ENCODE peak calls at places on chromosomes 16 and 17, in ten cellular contexts. B is thoracic aorta; Y is tibial nerve; O is SJCRH30; A is HAP-1; M is left ventricle myocardium inferior; L is HCT116; E is GM23248; R is effector memory CD4-positive, alpha-beta T cell; T is right atrium auricular region. Z is an unnamed sample. For H3K4me1, the result is how much of the 10 kb centered on the place peaks cover.

GRCh38 chr17:55454906-55455474 is 33.4 kb upstream of the MMD start:
- DNase-seq in R (no peak), O (no peak), B (no peak), L (no peak), A (peak), E (peak), Y (no peak), T (no peak), M (no peak), Z (no peak)

GRCh38 chr17:75927286-75927922 is 13.4 kb downstream of the FBF1 start:
- DNase-seq in T (no peak), E (peak), R (no peak), A (no peak), O (no peak), M (no peak), B (no peak), Y (no peak), L (peak), Z (no peak)

GRCh38 chr17:28734712-28735241 is 6.2 kb downstream of the NEK8 start:
- DNase-seq in L (no peak), M (no peak), T (no peak), R (no peak), O (no peak), A (no peak), E (no peak), B (no peak), Y (no peak), Z (no peak)

GRCh38 chr16:19804538-19805323 is 79.9 kb downstream of the GPRC5B start:
- DNase-seq in E (no peak), B (no peak), A (no peak), L (no peak), R (no peak), T (peak), Y (no peak), M (peak), O (peak), Z (peak)

GRCh38 chr17:48994548-48995331 is 2.4 kb upstream of the IGF2BP1 start:
- DNase-seq in M (no peak), Y (no peak), L (no peak), B (no peak), T (peak), O (no peak), R (no peak), A (no peak), E (no peak), Z (no peak)

GRCh38 chr17:9994761-9995160 is 89.7 kb upstream of the RCVRN start:
- DNase-seq in E (no peak), R (no peak), L (no peak), M (no peak), Y (no peak), B (no peak), T (no peak), O (no peak), A (no peak), Z (no peak)

GRCh38 chr16:87461466-87461975 is 31.3 kb downstream of the ZCCHC14 start:
- DNase-seq in E (peak), M (peak), R (no peak), Y (peak), O (peak), A (peak), B (peak), L (peak), T (peak), Z (peak)

GRCh38 chr17:40168262-40168832 is 8.9 kb upstream of the RAPGEFL1 start:
- DNase-seq in B (no peak), A (peak), R (peak), Y (no peak), M (no peak), L (peak), E (peak), T (no peak), O (peak), Z (no peak)

GRCh38 chr17:3973498-3974137 is 9.4 kb upstream of the ATP2A3 start:
- DNase-seq in O (no peak), E (no peak), B (no peak), A (no peak), T (no peak), L (no peak), M (no peak), Y (no peak), R (no peak), Z (no peak)

GRCh38 chr16:75305364-75306101 is 54.1 kb upstream of the BCAR1 start:
- DNase-seq in O (peak), E (peak), Y (no peak), A (no peak), M (peak), T (peak), R (no peak), B (peak), L (peak), Z (no peak)

GRCh38 chr16:530111-530817 is 2.8 kb downstream of the CAPN15 start:
- DNase-seq in B (no peak), M (no peak), L (no peak), R (no peak), A (no peak), Y (no peak), O (no peak), E (no peak), T (no peak), Z (no peak)

GRCh38 chr16:84462296-84463210 is 41.9 kb downstream of the MEAK7 start:
- DNase-seq in L (no peak), O (no peak), R (no peak), T (no peak), A (no peak), M (no peak), Y (no peak), E (peak), B (no peak), Z (no peak)

GRCh38 chr17:4782652-4783051 is 3.5 kb downstream of the VMO1 start:
- DNase-seq in B (no peak), R (no peak), L (no peak), M (no peak), O (no peak), A (no peak), T (no peak), E (no peak), Y (no peak), Z (no peak)

GRCh38 chr16:12535535-12536411 is 267.9 kb downstream of the CPPED1 start:
- DNase-seq in O (peak), E (no peak), R (no peak), M (no peak), Y (no peak), L (no peak), B (no peak), A (no peak), T (no peak), Z (peak)

GRCh38 chr17:33492731-33493260 is 199.7 kb upstream of the ASIC2 start:
- DNase-seq in E (no peak), O (no peak), R (no peak), Y (no peak), T (no peak), L (no peak), M (no peak), A (no peak), B (no peak), Z (no peak)

GRCh38 chr17:5745091-5745820 is 160.9 kb upstream of the NLRP1 start:
- DNase-seq in L (no peak), O (no peak), B (no peak), Y (no peak), A (no peak), M (no peak), R (no peak), T (peak), E (no peak), Z (no peak)

DNA sequence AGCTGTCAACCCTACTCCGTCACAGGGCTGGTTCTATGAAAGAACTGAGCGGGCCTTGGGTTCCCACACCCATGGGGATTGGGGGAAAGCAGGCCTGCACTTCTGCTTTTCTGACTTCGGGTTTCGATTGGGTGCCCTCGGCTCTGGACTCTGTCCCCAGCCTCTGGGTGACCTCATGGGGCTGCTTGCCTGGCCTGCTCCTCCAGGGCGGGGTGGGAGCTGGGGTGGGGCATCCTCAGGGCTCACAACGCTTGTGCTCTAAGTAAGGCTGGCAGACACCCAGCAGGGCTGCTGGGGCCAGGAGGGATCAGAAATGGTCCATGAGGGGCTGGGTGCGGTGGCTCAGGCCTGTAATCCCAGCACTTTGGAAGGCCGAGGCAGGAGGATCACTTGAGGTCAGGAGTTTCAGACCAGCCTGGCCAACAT is 19.2 kb downstream of the ARHGAP27 start:
- DNase-seq in M (peak), O (no peak), B (no peak), Y (no peak), A (no peak), T (no peak), R (no peak), E (no peak), L (no peak), Z (no peak)
- H3K4me1 ChIP-seq in M (half or more), O (under half), B (under half), Y (under half), A (under half), T (under half), R (under half), E (under half), L (under half), Z (under half)

DNA sequence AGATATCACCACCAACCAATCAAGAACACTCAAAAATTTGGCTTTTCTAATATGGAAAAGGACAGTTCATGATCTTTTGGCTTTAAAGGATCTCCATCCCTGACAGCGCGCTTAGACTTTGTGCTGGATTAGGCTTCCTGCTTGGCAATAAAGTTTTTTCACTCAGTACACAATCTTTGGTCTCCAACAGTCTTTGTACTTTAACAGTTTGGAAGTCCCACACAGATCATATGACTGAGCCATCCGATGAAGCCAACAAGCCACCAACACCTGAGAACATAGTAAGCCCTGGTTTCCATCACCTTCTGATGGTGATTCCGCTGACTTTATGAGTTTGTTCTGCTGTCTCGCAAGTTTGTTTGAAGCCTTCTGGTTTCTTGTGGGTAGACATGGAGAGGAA is 34.3 kb downstream of the SMURF2 start:
- DNase-seq in O (no peak), L (no peak), B (no peak), M (no peak), R (no peak), T (no peak), E (no peak), Y (no peak), A (no peak), Z (no peak)
- H3K4me1 ChIP-seq in O (under half), L (under half), B (half or more), M (half or more), R (under half), T (under half), E (half or more), Y (under half), A (under half), Z (under half)

DNA sequence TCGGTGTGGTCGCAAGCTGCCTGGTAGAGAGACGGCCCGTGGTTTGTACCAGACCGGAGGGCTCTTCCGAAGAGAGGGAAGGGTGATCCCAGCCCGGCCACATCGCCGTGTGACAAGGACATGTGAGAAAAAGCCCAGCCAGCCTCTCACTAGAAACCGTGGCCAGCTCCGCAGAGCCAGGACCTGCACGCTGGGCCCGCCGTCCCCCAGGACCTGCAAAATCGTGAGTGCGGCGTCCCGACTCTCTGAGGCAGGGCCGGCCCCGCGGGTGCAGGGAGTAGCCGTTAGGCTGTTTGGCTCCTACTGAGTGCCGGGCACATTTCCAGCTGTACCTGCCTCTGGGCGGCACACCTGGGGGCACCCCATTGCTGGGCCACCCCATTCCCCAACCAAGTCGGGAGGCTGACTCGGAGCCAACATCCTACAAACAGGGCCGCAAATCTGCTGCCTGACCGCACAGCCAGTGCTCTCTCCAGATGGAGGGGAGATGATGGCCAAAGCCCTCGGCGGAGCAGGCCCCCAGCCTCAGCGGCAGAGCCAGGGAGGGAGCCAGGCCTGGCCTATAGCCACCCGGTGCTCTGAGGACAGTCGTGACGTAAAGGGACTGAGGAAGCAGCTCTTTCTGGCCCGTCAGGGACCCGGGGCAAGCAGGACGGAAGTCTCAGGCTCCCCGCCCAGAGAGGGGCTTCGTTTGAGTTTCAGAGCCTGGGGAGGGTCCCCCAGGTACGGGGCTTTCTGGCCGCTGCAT is 33.6 kb upstream of the PABPN1L start:
- DNase-seq in O (no peak), Y (no peak), E (no peak), T (no peak), B (no peak), A (no peak), L (no peak), M (no peak), R (no peak), Z (no peak)
- H3K4me1 ChIP-seq in O (under half), Y (under half), E (under half), T (under half), B (under half), A (under half), L (under half), M (under half), R (under half), Z (under half)

GRCh38 chr16:4113358-4114256 is 2.6 kb downstream of the ADCY9 start:
- DNase-seq in M (peak), A (no peak), Y (no peak), O (no peak), T (no peak), R (no peak), E (peak), L (no peak), B (no peak), Z (no peak)

GRCh38 chr16:4110065-4110464 is 6.2 kb downstream of the ADCY9 start:
- DNase-seq in T (no peak), O (no peak), L (no peak), B (no peak), E (no peak), M (no peak), A (no peak), Y (no peak), R (no peak), Z (no peak)

GRCh38 chr16:4110680-4111079 is 5.6 kb downstream of the ADCY9 start:
- DNase-seq in E (peak), R (no peak), A (no peak), M (no peak), B (no peak), T (no peak), Y (no peak), L (no peak), O (no peak), Z (no peak)

GRCh38 chr16:4114257-4115208 is 1.7 kb downstream of the ADCY9 start:
- DNase-seq in R (no peak), A (no peak), O (no peak), L (no peak), M (peak), T (no peak), Y (no peak), B (no peak), E (peak), Z (no peak)

GRCh38 chr16:4111748-4112696 is 4.2 kb downstream of the ADCY9 start:
- DNase-seq in R (no peak), T (no peak), M (no peak), E (peak), Y (no peak), B (no peak), O (no peak), L (no peak), A (no peak), Z (no peak)
- H3K4me1 ChIP-seq in R (under half), T (under half), M (half or more), E (under half), Y (under half), B (half or more), O (under half), L (under half), A (under half), Z (under half)

GRCh38 chr16:2004795-2005517 is 4.7 kb downstream of the ZNF598 start:
- DNase-seq in E (peak), L (no peak), A (no peak), T (no peak), O (peak), M (no peak), B (no peak), Y (no peak), R (no peak), Z (no peak)
- H3K4me1 ChIP-seq in E (under half), L (under half), A (under half), T (under half), O (under half), M (half or more), B (under half), Y (under half), R (under half), Z (under half)

GRCh38 chr16:30063893-30064745 is 1.4 kb upstream of the ALDOA start:
- DNase-seq in L (no peak), O (peak), E (peak), T (peak), Y (peak), R (peak), B (no peak), M (peak), A (peak), Z (no peak)

GRCh38 chr16:30065943-30066881 is 652 bp downstream of the ALDOA start:
- DNase-seq in L (no peak), E (peak), M (no peak), Y (peak), R (peak), O (peak), B (no peak), T (no peak), A (no peak), Z (no peak)

GRCh38 chr16:30066882-30067583 is 1.5 kb downstream of the ALDOA start:
- DNase-seq in B (no peak), L (no peak), Y (no peak), R (no peak), M (peak), A (no peak), T (no peak), O (no peak), E (peak), Z (no peak)

GRCh38 chr16:30064746-30065111 is 831 bp upstream of the ALDOA start:
- DNase-seq in A (no peak), T (no peak), L (no peak), M (no peak), R (no peak), B (no peak), Y (no peak), O (no peak), E (no peak), Z (no peak)

GRCh38 chr16:30065112-30065942 is at the start of gene ALDOA:
- DNase-seq in L (peak), A (peak), M (peak), O (peak), E (peak), Y (peak), T (peak), B (peak), R (peak), Z (peak)
- H3K4me1 ChIP-seq in L (under half), A (under half), M (half or more), O (under half), E (under half), Y (under half), T (under half), B (half or more), R (under half), Z (under half)

DNA sequence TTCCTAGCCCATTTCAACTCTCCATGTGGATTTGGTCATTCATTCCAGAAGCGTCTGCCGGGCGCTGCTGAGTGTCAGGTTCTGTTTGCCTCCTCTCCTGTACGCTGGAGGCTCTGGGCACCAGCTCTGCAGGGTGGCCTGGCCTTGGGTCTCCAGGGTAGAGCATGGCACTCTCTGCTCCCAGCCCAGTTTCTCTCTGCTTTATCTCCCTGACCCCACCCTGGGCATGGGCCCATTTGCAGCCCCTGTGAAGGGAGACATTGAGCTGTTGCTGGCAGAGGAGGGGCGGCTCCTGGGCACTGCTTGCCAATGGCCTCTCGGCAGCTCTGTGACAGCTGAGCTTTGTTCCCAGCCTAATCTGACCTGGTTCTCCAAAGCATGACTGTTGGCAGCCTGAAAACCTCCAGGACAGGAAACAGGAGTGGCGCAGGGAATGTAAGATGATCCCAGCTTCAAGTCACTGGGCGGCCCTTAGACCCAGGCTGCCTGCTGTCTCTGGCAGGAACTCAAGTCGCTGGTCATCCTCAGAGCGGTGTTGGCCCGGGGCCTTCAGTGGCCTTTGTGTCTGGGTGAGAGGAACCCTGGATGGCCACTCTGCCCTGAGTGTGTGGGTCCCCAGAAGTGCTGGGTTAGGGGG is 146.8 kb downstream of the SEC14L1 start:
- DNase-seq in E (peak), A (no peak), L (peak), Y (no peak), M (peak), R (no peak), O (peak), B (no peak), T (peak), Z (no peak)
- H3K4me1 ChIP-seq in E (under half), A (under half), L (half or more), Y (under half), M (under half), R (under half), O (under half), B (under half), T (under half), Z (under half)

GRCh38 chr16:20901068-20901440 is 483 bp downstream of the LYRM1 start:
- DNase-seq in M (no peak), Y (no peak), A (no peak), B (no peak), R (no peak), L (no peak), O (no peak), E (no peak), T (no peak), Z (no peak)

GRCh38 chr16:20897897-20898296 is 2.3 kb downstream of the DCUN1D3 start:
- DNase-seq in B (no peak), O (no peak), T (no peak), R (no peak), Y (no peak), M (no peak), L (no peak), E (no peak), A (no peak), Z (no peak)

GRCh38 chr16:20898938-20899502 is 1.1 kb downstream of the DCUN1D3 start:
- DNase-seq in L (no peak), T (no peak), Y (no peak), O (no peak), M (no peak), B (no peak), A (no peak), E (peak), R (no peak), Z (no peak)

GRCh38 chr16:20900299-20901067 is at the start of the genes DCUN1D3 and LYRM1:
- DNase-seq in O (peak), T (peak), M (peak), L (peak), B (peak), Y (peak), R (peak), A (peak), E (peak), Z (peak)

DNA sequence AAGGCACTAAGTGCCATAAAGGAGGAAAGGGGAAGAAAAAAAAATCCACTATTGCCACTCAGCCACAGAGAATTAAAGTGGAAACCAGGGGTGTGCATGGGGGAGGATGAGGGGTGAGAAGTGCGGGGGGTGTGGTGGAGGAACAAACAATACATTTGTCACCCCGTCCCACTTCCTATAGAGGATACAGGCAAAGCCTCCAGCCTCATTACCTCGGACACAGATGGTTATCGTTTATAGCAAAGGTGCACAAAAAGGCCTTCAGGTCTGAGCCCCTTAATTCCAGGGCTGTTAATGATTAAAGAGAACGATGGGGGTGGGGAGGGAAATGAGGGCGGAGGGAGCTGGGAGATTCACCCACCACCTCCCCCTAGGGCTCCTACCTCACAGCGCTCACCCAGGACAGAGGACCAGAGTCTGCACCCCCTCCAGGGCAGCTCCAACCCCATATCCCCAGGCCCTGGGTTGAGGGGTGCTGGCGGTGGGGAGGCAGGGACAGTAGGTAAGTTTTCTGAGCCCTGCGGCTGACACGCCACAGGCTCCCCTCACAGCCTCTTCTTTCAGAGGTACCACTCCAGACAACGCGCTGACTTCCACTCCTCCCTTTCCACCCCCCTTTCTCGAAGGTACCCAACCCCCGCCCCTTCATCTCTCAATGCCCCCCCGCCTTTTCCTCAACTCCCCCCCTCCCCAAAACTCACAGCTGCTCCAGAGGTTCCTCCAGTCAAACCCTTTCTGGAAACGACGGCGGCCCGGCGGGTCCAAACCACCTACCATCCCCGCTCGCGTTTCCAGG is 457 bp downstream of the DCUN1D3 start:
- DNase-seq in O (no peak), M (peak), T (no peak), L (no peak), Y (peak), B (no peak), R (no peak), E (peak), A (no peak), Z (no peak)
- H3K4me1 ChIP-seq in O (under half), M (half or more), T (under half), L (under half), Y (under half), B (half or more), R (under half), E (under half), A (under half), Z (under half)

Z was measured in iPS DF 6.9.